ENCODE peak calls at places on chromosomes 2 and 18, in seven cellular contexts. U is left ventricle myocardium inferior, T is adrenal gland, L is PC-3, O is heart left ventricle, K is heart right ventricle, P is A549. H is an unnamed sample.
A peak's percentile ranks its signal among the peaks of the same experiment; 100 is the strongest.

GRCh38 chr2:27903649-27904544 is 13.4 kb downstream of the BABAM2 start:
- DNase-seq in O (no peak), U (no peak), T (no peak), L (peak; percentile 34), P (peak; percentile 61), K (no peak), H (no peak)

GRCh38 chr2:218387369-218388194 is 5.5 kb downstream of the SLC11A1 start:
- DNase-seq in L (peak; percentile 42), O (no peak), T (no peak), U (no peak), P (peak; percentile 82), K (peak; percentile 68), H (peak; percentile 91)

GRCh38 chr2:53569957-53570727 is 197.5 kb upstream of the CHAC2 start:
- DNase-seq in O (no peak), K (no peak), U (no peak), P (peak; percentile 9), L (peak; percentile 14), T (no peak), H (no peak)

GRCh38 chr2:52335727-52336126 is 1303.8 kb upstream of the NRXN1 start:
- DNase-seq in O (no peak), L (peak; percentile 16), P (no peak), K (no peak), U (no peak), T (no peak), H (no peak)

GRCh38 chr18:33837191-33837590 is 259.2 kb downstream of the ASXL3 start:
- DNase-seq in P (no peak), L (no peak), T (no peak), U (no peak), O (no peak), K (no peak), H (no peak)

GRCh38 chr2:39738941-39739340 is 40.1 kb downstream of the THUMPD2 start:
- DNase-seq in P (no peak), O (no peak), K (no peak), L (no peak), T (no peak), U (no peak), H (no peak)

GRCh38 chr18:3907955-3908354 is 458.0 kb downstream of the TGIF1 start:
- DNase-seq in P (no peak), U (no peak), L (no peak), T (no peak), K (no peak), O (no peak), H (no peak)

GRCh38 chr18:79765491-79766245 is 32.1 kb upstream of the KCNG2 start:
- DNase-seq in P (no peak), O (no peak), U (no peak), K (no peak), T (no peak), L (no peak), H (peak; percentile 98)

GRCh38 chr2:9205963-9206948 is at the start of gene ASAP2:
- DNase-seq in P (peak; percentile 76), L (peak; percentile 80), K (peak; percentile 81), T (peak; percentile 56), U (peak; percentile 73), O (peak; percentile 77), H (peak; percentile 100)

DNA sequence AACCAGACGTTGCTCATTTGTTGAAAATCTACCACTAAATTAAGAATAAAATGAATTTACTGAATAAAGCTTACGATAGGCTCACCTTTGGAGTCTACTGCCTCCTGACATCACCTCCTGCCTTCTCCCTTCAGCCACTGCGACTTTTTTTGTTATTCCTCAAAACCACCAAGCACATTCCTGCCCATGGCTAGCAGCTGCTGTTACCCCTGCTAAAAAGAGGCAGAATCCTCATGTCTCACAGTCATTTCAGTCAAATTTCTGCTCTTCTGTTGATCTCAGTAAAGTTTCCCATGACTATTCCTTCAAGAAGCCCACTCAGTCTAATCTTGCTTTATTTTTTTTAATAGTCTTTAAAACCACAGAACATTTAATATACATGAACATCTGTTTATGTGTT is 40.8 kb upstream of the ANKRD62 start:
- DNase-seq in U (no peak), L (no peak), O (no peak), P (no peak), K (no peak), T (no peak), H (no peak)
- H3K4me3 ChIP-seq in U (no peak overlapping the region), L (no peak overlapping the region), O (no peak overlapping the region), P (no peak overlapping the region), K (no peak overlapping the region), T (no peak overlapping the region), H (no peak overlapping the region)

DNA sequence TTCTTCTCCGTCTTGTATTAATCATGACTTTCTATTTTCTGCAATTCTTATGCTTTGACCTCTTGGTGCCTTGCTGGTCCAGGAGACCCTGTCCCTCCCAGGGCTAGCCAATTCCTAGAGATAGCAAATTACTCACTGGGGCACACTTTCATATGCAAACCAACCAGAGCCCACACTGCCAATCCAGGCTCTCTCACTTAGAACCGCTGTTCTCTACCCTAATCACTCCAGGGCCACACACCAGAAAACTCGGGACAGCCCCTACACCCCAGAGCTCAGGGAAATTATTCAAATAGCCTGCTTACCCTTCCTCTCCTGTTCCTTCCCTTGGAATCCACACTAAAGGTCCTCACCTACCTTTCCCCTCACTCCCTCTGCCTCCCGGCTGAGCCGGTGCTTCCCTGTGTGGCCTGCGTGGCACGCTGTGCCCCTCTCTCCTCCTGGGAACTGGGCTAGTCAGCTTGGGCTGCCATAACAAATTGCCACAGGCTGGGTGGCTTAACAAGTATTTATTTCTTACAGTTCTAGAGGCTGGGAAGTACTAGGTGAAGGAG is 41.7 kb downstream of the VWA3B start:
- DNase-seq in K (no peak), U (no peak), O (no peak), P (no peak), T (no peak), L (no peak), H (no peak)
- H3K4me1 ChIP-seq in K (no peaks in the 10 kb centered on the region), U (peaks cover 16% of the 10 kb centered on the region), O (no peaks in the 10 kb centered on the region), P (no peaks in the 10 kb centered on the region), T (no peaks in the 10 kb centered on the region), L (no peaks in the 10 kb centered on the region), H (no peaks in the 10 kb centered on the region)

DNA sequence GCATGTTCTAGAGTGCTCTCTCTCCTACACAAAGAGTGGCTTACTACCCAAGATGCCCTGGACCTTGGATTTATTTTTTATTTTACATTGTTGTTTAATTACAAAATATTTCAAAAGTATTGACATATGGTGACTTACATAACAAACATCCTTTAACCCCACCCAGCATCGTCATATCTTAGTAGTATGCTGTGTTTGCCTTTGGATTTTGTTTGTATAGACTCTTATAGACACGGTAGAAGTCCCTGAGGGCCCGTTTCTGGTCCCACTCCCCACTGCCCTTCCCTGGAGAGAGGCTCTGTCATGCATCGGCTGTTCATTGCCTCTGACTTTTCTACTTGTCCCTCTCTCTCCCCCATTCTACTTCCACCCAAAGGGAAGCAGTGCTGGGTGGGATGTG is 112.0 kb downstream of the ZBTB7C start:
- DNase-seq in T (no peak), P (no peak), L (peak; percentile 64), K (no peak), U (no peak), O (no peak), H (no peak)
- TF ChIP-seq CTCF in T (no peak), P (no peak), L (no peak), K (no peak), U (no peak), O (no peak), H (no peak)

DNA sequence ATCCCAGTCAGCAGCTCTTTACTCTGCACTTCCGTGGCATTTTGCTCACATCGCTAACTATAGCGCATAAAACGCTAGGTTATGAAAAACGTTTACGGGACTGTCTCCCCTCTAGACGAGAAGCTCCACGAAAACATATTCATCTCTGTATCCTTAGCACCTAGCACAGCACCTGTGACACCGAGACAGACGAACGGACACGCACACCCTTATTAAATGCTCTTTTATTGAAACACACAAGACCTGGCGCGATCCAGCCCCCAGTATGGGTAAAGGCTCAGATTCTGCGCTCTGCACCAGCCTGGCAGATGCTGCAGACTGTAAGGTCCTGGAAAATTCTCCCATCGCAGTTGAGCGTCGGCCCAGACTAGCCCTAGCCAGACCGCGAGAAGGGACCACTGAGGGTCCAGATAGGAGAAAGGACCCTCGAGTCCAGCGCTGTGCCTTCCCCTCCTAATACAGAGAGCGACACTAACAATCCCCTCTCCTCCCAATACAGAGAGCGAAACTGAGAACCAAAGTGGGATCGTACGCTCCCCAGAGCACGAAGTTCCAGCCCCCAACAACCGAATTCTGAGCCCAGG is 638 bp downstream of the NBAS start:
- DNase-seq in L (peak; percentile 20), P (peak; percentile 44), U (no peak), K (no peak), T (peak; percentile 37), O (no peak), H (no peak)
- H3K4me3 ChIP-seq in L (peak overlapping the region; percentile 98), P (peak overlapping the region; percentile 64), U (peak overlapping the region; percentile 85), K (peak overlapping the region; percentile 80), T (peak overlapping the region; percentile 88), O (peak overlapping the region; percentile 70), H (peak overlapping the region; percentile 96)

DNA sequence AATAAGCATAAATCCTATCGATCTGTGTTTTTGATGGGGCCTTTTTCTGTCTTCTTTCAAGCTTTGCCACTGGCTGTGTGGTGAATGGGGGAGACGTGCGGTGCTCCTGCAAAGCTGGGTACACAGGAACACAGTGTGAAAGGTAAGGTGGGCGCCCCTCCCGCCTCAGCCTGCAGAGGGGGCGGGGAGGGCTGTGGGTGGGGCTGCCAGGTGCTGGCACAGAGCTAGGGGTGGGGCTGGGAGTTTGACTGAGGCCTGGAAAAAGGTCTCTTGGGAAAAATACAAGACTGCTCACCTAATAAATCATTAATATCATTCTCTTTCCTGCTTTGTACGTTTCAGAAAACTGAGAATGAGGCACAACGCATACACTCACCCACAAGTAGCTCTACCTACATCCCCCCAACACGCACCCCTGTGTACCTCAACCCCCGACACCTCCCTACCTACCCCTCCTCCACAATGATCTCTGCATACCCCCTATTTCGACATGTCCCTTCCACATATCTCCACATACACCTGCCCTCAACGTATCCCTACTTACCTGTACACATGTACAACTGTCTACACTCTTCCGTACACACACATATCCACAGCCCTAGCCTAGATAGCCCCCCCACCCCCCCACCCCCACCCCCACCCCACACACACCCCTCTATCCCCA is 129.7 kb upstream of the TTC39C start:
- DNase-seq in L (no peak), P (no peak), K (no peak), U (no peak), T (no peak), O (no peak), H (no peak)
- H3K4me1 ChIP-seq in L (peaks cover 6% of the 10 kb centered on the region), P (peaks cover 5% of the 10 kb centered on the region), K (peaks cover 10% of the 10 kb centered on the region), U (peaks cover 22% of the 10 kb centered on the region), T (peaks cover 14% of the 10 kb centered on the region), O (no peaks in the 10 kb centered on the region), H (peaks cover 10% of the 10 kb centered on the region)

DNA sequence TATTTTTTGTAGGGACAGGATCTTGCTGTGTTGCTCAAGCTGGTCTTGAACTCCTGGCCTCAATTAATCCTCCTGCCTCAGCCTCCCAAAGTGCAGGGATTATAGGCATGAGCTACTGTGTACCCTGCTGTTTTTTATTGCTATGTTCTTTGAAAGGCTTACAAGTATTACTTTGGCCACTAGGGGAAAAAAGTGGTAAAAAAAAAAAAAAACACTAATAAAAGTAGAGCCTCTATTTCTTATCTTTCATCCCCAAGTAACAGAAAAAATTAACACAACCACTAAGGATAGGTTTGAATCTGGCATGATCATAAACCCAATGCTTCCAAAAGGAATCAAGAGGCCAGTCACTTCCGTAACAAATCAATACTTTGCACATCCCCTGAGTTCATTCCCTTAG is 11.6 kb downstream of the NOL10 start:
- DNase-seq in T (no peak), K (no peak), O (no peak), P (no peak), L (no peak), U (no peak), H (peak; percentile 46)
- TF ChIP-seq CTCF in T (peak; percentile 35), K (peak; percentile 10), O (no peak), P (peak; percentile 23), L (peak; percentile 60), U (no peak), H (peak; percentile 41)

H was measured in osteoblast.